ENCODE peak calls at places on chromosome 14, in six cellular contexts. N is activated CD4-positive, CD25-positive, alpha-beta regulatory T cell; V is erythroblast; Y is activated T-helper 9 cell treated with anti-CD3 and anti-CD28 coated beads, Interleukin-2, amount 50 U/mL, for 16 hours; T is cardiac septum; G is WTC11. I is an unnamed sample.

GRCh38 chr14:68704736-68705720 is 87.8 kb downstream of the ZFP36L1 start:
- DNase-seq in N (no peak), V (no peak), Y (no peak), T (no peak), G (no peak), I (no peak)

GRCh38 chr14:35406090-35406489 is 1.5 kb upstream of the NFKBIA start:
- DNase-seq in N (no peak), V (no peak), Y (no peak), T (no peak), G (no peak), I (no peak)

GRCh38 chr14:21078726-21079125 is 8.6 kb downstream of the ARHGEF40 start:
- DNase-seq in N (no peak), V (no peak), Y (no peak), T (no peak), G (no peak), I (no peak)

GRCh38 chr14:105168979-105169507 is 467 bp upstream of the JAG2 start:
- DNase-seq in N (no peak), V (peak; percentile 23), Y (no peak), T (no peak), G (peak; percentile 76), I (no peak)

GRCh38 chr14:29798776-29799175 is 128.9 kb downstream of the PRKD1 start:
- DNase-seq in N (no peak), V (no peak), Y (no peak), T (no peak), G (no peak), I (no peak)

GRCh38 chr14:95564060-95564459 is 29.2 kb downstream of the GLRX5 start:
- DNase-seq in N (no peak), V (no peak), Y (no peak), T (no peak), G (no peak), I (no peak)

GRCh38 chr14:100780646-100781355 is 45.1 kb upstream of the MEG3 start:
- DNase-seq in N (no peak), V (no peak), Y (no peak), T (peak; percentile 70), G (no peak), I (no peak)

GRCh38 chr14:103288076-103288766 is 45.8 kb upstream of the EIF5 start:
- DNase-seq in N (no peak), V (no peak), Y (no peak), T (no peak), G (no peak), I (no peak)

GRCh38 chr14:63478437-63478852 is 64.7 kb downstream of the PPP2R5E start:
- DNase-seq in N (no peak), V (peak; percentile 32), Y (no peak), T (no peak), G (no peak), I (no peak)

GRCh38 chr14:22448905-22449611 is 140.0 kb downstream of the DAD1 start:
- DNase-seq in N (no peak), V (no peak), Y (no peak), T (no peak), G (no peak), I (peak; percentile 53)

GRCh38 chr14:68278568-68279436 is 459.2 kb downstream of the RAD51B start:
- DNase-seq in N (no peak), V (peak; percentile 56), Y (no peak), T (no peak), G (no peak), I (no peak)

GRCh38 chr14:68977137-68977740 is 1.9 kb downstream of the ACTN1 start:
- DNase-seq in N (no peak), V (no peak), Y (no peak), T (no peak), G (no peak), I (no peak)

GRCh38 chr14:88919502-88919901 is 95.1 kb downstream of the TTC8 start:
- DNase-seq in N (no peak), V (no peak), Y (no peak), T (no peak), G (no peak), I (no peak)